ENCODE peak calls at places on chromosome 16, in seven cellular contexts. D is Peyer's patch; F is astrocyte of the cerebellum; T is CD8-positive, alpha-beta T cell; Q is mucosa of descending colon; C is AG04449; J is CD8-positive, alpha-beta memory T cell. V is an unnamed sample.

GRCh38 chr16:58866935-58867334 is 132.8 kb upstream of the GOT2 start:
- DNase-seq in D (no peak), F (no peak), T (no peak), Q (no peak), C (no peak), J (no peak), V (no peak)

GRCh38 chr16:82761858-82762257 is 135.1 kb downstream of the CDH13 start:
- DNase-seq in D (no peak), F (no peak), T (no peak), Q (peak), C (no peak), J (no peak), V (no peak)

GRCh38 chr16:77571463-77571862 is 136.6 kb upstream of the ADAMTS18 start:
- DNase-seq in D (no peak), F (no peak), T (no peak), Q (no peak), C (no peak), J (no peak), V (no peak)

GRCh38 chr16:47873434-47873833 is 282.4 kb downstream of the ABCC12 start:
- DNase-seq in D (no peak), F (no peak), T (no peak), Q (no peak), C (no peak), J (no peak), V (no peak)

GRCh38 chr16:66474750-66475199 is 47.7 kb downstream of the BEAN1 start:
- DNase-seq in D (peak), F (no peak), T (peak), Q (peak), C (no peak), J (peak), V (peak)

GRCh38 chr16:77359065-77359502 is 75.8 kb downstream of the ADAMTS18 start:
- DNase-seq in D (no peak), F (peak), T (no peak), Q (no peak), C (no peak), J (no peak), V (no peak)

GRCh38 chr16:4214215-4214621 is 27.7 kb downstream of the SRL start:
- DNase-seq in D (no peak), F (peak), T (no peak), Q (no peak), C (peak), J (no peak), V (no peak)

GRCh38 chr16:51697454-51697853 is 546.4 kb upstream of the SALL1 start:
- DNase-seq in D (no peak), F (peak), T (no peak), Q (no peak), C (no peak), J (no peak), V (no peak)

GRCh38 chr16:81562174-81562849 is 117.7 kb downstream of the CMIP start:
- DNase-seq in D (no peak), F (no peak), T (no peak), Q (peak), C (no peak), J (no peak), V (no peak)

GRCh38 chr16:25138130-25138529 is 26.6 kb downstream of the LCMT1 start:
- DNase-seq in D (no peak), F (no peak), T (no peak), Q (no peak), C (no peak), J (no peak), V (no peak)

GRCh38 chr16:67391424-67392300 is 1.6 kb downstream of the TPPP3 start:
- DNase-seq in D (no peak), F (no peak), T (no peak), Q (no peak), C (no peak), J (no peak), V (no peak)

GRCh38 chr16:67017810-67018488 is 11.0 kb upstream of the CBFB start:
- DNase-seq in D (peak), F (peak), T (peak), Q (peak), C (peak), J (peak), V (peak)

GRCh38 chr16:77877712-77878111 is 89.3 kb downstream of the VAT1L start:
- DNase-seq in D (no peak), F (peak), T (no peak), Q (no peak), C (no peak), J (no peak), V (no peak)

DNA sequence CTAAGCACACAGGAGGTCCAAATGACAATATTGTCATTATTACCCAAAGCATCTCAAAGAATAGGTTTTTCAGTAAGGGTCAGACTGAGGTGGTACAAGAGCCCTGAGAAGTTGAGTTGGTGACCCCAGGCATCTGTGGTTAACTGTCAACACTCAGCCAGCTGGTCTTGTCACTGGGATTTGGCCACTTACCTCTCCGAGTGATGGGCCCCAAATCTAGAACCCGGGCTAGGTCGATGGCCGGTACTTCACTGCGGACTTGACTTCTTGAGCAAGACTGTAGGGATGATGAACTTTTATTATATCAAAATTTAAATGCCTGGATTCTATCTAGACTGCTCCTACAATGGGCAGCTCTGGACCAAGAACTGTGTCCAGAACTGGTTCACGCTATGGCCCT is 11.5 kb downstream of the GP2 start:
- DNase-seq in D (no peak), F (no peak), T (no peak), Q (no peak), C (no peak), J (no peak), V (no peak)
- H3K4me3 ChIP-seq in D (no peak), F (no peak), T (no peak), Q (no peak), C (no peak), J (no peak), V (no peak)

GRCh38 chr16:55370762-55371482 is 46.9 kb downstream of the IRX6 start:
- DNase-seq in D (no peak), F (peak), T (no peak), Q (peak), C (no peak), J (no peak), V (no peak)
- H3K4me3 ChIP-seq in D (no peak), F (no peak), T (no peak), Q (no peak), C (no peak), J (no peak), V (no peak)

GRCh38 chr16:53773881-53774280 is 69.9 kb downstream of the FTO start:
- DNase-seq in D (no peak), F (no peak), T (no peak), Q (no peak), C (no peak), J (no peak), V (no peak)

GRCh38 chr16:53779186-53779585 is 75.2 kb downstream of the FTO start:
- DNase-seq in D (no peak), F (no peak), T (no peak), Q (no peak), C (no peak), J (no peak), V (no peak)

GRCh38 chr16:53773150-53773846 is 69.3 kb downstream of the FTO start:
- DNase-seq in D (no peak), F (peak), T (peak), Q (peak), C (peak), J (no peak), V (peak)

GRCh38 chr16:53775106-53775820 is 71.3 kb downstream of the FTO start:
- DNase-seq in D (no peak), F (no peak), T (no peak), Q (peak), C (no peak), J (no peak), V (no peak)

DNA sequence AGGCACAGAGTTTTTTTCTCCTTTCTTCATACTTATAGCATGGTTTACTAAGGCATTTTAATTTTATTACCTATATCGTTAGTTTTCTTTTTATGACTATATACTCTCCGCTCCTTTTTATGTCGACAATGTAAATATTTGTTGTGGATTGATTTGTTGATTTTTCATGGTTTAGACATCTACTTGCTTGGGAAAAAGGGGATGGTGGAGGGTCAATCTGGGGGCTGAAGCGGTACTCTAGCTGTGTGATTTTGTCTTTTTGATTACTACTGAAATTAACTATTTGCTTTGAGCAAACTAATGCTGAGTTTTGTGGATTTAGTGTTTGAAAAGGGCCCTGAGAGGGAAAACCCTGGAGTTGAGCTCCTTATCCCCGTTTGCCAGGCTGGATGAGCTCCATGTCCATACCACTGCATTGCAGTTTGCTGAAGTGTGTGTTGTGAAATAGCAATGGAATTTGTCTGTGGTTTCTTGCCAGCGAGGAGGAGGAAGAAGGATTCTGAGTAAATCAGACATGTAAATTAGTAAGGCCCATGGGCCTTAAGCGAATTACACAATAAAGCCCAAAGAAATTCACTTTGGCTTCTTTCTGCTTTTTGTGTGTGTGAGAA is 72.0 kb downstream of the FTO start:
- DNase-seq in D (no peak), F (peak), T (no peak), Q (peak), C (peak), J (no peak), V (no peak)
- H3K4me3 ChIP-seq in D (no peak), F (no peak), T (no peak), Q (no peak), C (no peak), J (no peak), V (no peak)

GRCh38 chr16:68526782-68527145 is 12.3 kb upstream of the ZFP90 start:
- DNase-seq in D (no peak), F (no peak), T (no peak), Q (no peak), C (no peak), J (no peak), V (no peak)

GRCh38 chr16:68526143-68526781 is 12.8 kb upstream of the ZFP90 start:
- DNase-seq in D (no peak), F (no peak), T (no peak), Q (no peak), C (no peak), J (no peak), V (no peak)

GRCh38 chr16:68529931-68530667 is 9.0 kb upstream of the ZFP90 start:
- DNase-seq in D (peak), F (peak), T (peak), Q (peak), C (peak), J (peak), V (peak)

GRCh38 chr16:68529608-68529930 is 9.5 kb upstream of the ZFP90 start:
- DNase-seq in D (no peak), F (no peak), T (no peak), Q (no peak), C (no peak), J (no peak), V (no peak)

DNA sequence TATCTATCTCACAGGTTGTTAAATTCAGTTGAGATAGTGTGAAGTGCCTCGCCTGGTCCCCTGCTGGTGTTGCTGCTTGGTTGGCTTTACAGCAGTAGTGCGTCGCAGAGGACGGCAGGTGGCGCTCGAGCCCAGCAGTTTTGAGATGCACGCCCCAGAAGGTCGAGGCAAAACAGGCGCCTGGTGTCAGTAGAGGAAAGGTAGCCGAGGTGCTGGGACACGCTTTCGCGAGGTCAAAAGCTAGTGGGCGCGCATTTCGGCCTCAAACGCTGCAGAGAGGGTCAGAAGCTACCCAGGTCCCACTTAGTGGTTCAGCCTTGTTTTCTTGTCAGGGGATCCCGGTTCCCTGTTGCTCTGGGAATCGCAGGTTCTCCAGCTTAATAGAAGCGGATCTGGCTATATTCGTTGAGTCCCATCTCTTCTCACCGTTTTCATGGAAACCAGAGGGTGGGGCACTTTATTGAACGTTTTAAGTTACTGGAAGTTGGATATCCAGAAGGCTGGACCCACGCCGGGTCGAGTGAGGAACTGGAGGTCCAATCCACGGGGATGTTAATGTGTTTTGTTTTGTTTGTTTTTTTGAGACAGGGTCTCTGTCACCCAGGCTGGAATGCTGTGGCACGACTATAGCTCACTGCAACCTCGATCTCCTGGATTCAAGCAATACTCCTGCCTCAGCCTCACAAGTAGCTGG is 10.3 kb upstream of the ZFP90 start:
- DNase-seq in D (peak), F (peak), T (peak), Q (peak), C (no peak), J (peak), V (peak)
- H3K4me3 ChIP-seq in D (no peak), F (no peak), T (no peak), Q (no peak), C (peak), J (no peak), V (no peak)

GRCh38 chr16:69466547-69466946 is 42.1 kb downstream of the CYB5B start:
- DNase-seq in D (no peak), F (no peak), T (no peak), Q (no peak), C (no peak), J (no peak), V (no peak)
- H3K4me3 ChIP-seq in D (no peak), F (no peak), T (no peak), Q (no peak), C (no peak), J (no peak), V (no peak)

GRCh38 chr16:85136705-85137322 is 24.5 kb upstream of the CIBAR2 start:
- DNase-seq in D (peak), F (no peak), T (no peak), Q (peak), C (no peak), J (no peak), V (no peak)
- H3K4me3 ChIP-seq in D (peak), F (no peak), T (no peak), Q (no peak), C (peak), J (no peak), V (no peak)

GRCh38 chr16:69100046-69100765 is 5.2 kb upstream of the HAS3 start:
- DNase-seq in D (no peak), F (no peak), T (no peak), Q (no peak), C (no peak), J (no peak), V (no peak)
- H3K4me3 ChIP-seq in D (no peak), F (no peak), T (no peak), Q (no peak), C (no peak), J (no peak), V (no peak)

DNA sequence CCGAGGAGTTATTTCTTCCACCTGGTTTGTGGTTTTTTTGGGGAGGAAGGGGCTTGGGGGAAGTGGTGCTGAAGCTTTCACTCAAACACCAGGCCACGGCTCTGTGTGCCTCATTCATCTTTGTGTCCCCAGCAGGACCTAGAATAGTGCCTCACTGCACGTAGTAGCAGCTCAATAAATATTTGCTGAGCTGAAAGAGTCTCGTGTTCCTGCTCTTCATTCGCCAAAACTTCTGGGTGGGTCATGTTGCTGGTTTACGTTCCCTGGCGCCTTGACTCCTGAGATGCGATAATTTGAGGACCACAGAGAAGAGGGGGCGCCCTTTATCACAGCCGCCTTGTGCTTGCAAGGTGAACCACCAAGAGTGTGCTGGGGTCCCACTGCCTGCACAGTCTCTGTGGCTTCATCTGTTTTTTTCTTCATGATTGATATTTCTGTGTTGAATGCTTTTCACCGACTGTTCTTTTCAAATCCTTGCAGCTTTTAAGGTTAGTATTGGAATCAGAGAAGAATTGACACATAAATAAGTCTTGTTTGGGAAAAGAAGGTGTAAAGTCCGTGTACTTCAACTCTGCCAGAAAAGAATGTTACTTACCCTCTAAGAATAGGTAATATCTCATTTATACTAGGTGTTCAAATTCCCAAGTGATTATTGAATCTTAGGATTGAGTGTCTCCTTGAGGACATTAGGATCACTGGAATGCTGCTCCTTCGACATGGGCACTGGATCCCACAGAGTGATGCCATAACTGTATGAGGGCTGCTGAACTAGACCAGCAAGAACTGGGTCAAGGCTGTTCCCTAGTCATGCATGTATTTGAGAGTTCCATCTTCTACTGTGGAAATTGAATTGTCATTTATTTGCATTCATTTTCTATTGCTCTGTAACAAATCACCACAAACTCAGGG is 92.7 kb upstream of the CLEC18A start:
- DNase-seq in D (no peak), F (no peak), T (no peak), Q (no peak), C (no peak), J (no peak), V (no peak)
- H3K4me3 ChIP-seq in D (no peak), F (no peak), T (no peak), Q (no peak), C (no peak), J (no peak), V (no peak)

GRCh38 chr16:10578474-10579316 is 1.7 kb downstream of the EMP2 start:
- DNase-seq in D (no peak), F (no peak), T (no peak), Q (peak), C (no peak), J (no peak), V (no peak)
- H3K4me3 ChIP-seq in D (peak), F (no peak), T (no peak), Q (no peak), C (peak), J (no peak), V (no peak)

GRCh38 chr16:86512301-86512859 is 2.1 kb downstream of the FOXF1 start:
- DNase-seq in D (no peak), F (no peak), T (no peak), Q (no peak), C (no peak), J (no peak), V (no peak)
- H3K4me3 ChIP-seq in D (peak), F (peak), T (no peak), Q (peak), C (peak), J (no peak), V (no peak)